ENCODE peak calls at places on chromosomes 3 and 15, in four cellular contexts. B is H1, S is mesenchymal stem cell, K is trophoblast cell. J is an unnamed sample.

GRCh38 chr15:95129589-95129988 is 898.2 kb downstream of the MCTP2 start:
- DNase-seq in B (no peak), S (peak), K (no peak), J (no peak)

GRCh38 chr3:25507811-25508210 is 79.7 kb downstream of the RARB start:
- DNase-seq in B (no peak), S (no peak), K (no peak), J (no peak)

GRCh38 chr3:188824596-188824995 is 347.2 kb upstream of the TPRG1 start:
- DNase-seq in B (no peak), S (no peak), K (no peak), J (no peak)

GRCh38 chr15:87764461-87765236 is 491.9 kb downstream of the NTRK3 start:
- DNase-seq in B (peak), S (peak), K (no peak), J (peak)

GRCh38 chr3:123423806-123424205 is 25.1 kb downstream of the ADCY5 start:
- DNase-seq in B (no peak), S (no peak), K (no peak), J (no peak)

GRCh38 chr3:66200147-66200546 is 20.7 kb upstream of the SLC25A26 start:
- DNase-seq in B (no peak), S (no peak), K (no peak), J (no peak)

GRCh38 chr15:89381330-89381729 is 46.7 kb upstream of the POLG start:
- DNase-seq in B (no peak), S (no peak), K (no peak), J (no peak)

GRCh38 chr3:111519193-111519592 is 22.8 kb upstream of the CD96 start:
- DNase-seq in B (no peak), S (no peak), K (no peak), J (no peak)

GRCh38 chr3:175526191-175526590 is 667.1 kb downstream of the NAALADL2 start:
- DNase-seq in B (no peak), S (no peak), K (peak), J (no peak)
- H3K4me3 ChIP-seq in B (peak), S (no peak), K (no peak), J (no peak)

GRCh38 chr3:58560771-58561311 is 16.4 kb downstream of the FAM107A start:
- DNase-seq in B (no peak), S (peak), K (peak), J (peak)
- H2BK12ac ChIP-seq in B (peak), S (no peak), K (no peak), J (no peak)

GRCh38 chr3:50089603-50089945 is 855 bp downstream of the RBM5 start:
- DNase-seq in B (no peak), S (peak), K (no peak), J (no peak)
- H3K4me3 ChIP-seq in B (peak), S (peak), K (peak), J (peak)

GRCh38 chr3:197432407-197433127 is 123.2 kb downstream of the BDH1 start:
- DNase-seq in B (no peak), S (peak), K (no peak), J (no peak)
- H2BK12ac ChIP-seq in B (no peak), S (no peak), K (no peak), J (no peak)